ENCODE peak calls at places on chromosomes 2 and 18, in six cellular contexts. One of them, this sample, is unnamed.

GRCh38 chr2:238496756-238497609 is 70.3 kb downstream of the ASB1 start:
- DNase-seq in right lobe of liver: no peak
- DNase-seq in CD4-positive, alpha-beta T cell: no peak
- DNase-seq in A549: no peak
- DNase-seq in CD8-positive, alpha-beta T cell: no peak
- DNase-seq in heart left ventricle: peak
- DNase-seq in this sample: no peak

GRCh38 chr2:185417111-185417510 is 321.5 kb upstream of the FSIP2 start:
- DNase-seq in heart left ventricle: no peak
- DNase-seq in right lobe of liver: no peak
- DNase-seq in CD4-positive, alpha-beta T cell: no peak
- DNase-seq in A549: no peak
- DNase-seq in CD8-positive, alpha-beta T cell: no peak
- DNase-seq in this sample: no peak

GRCh38 chr2:28544405-28544914 is 48.6 kb downstream of the PLB1 start:
- DNase-seq in CD4-positive, alpha-beta T cell: no peak
- DNase-seq in A549: no peak
- DNase-seq in CD8-positive, alpha-beta T cell: no peak
- DNase-seq in heart left ventricle: no peak
- DNase-seq in right lobe of liver: no peak
- DNase-seq in this sample: peak

GRCh38 chr18:46475367-46475752 is 181.7 kb downstream of the LOXHD1 start:
- DNase-seq in A549: no peak
- DNase-seq in CD8-positive, alpha-beta T cell: no peak
- DNase-seq in heart left ventricle: no peak
- DNase-seq in CD4-positive, alpha-beta T cell: no peak
- DNase-seq in right lobe of liver: no peak
- DNase-seq in this sample: no peak

GRCh38 chr18:53458266-53458665 is 766.2 kb downstream of the MBD2 start:
- DNase-seq in CD4-positive, alpha-beta T cell: no peak
- DNase-seq in right lobe of liver: no peak
- DNase-seq in A549: no peak
- DNase-seq in CD8-positive, alpha-beta T cell: no peak
- DNase-seq in heart left ventricle: no peak
- DNase-seq in this sample: no peak

GRCh38 chr2:140624188-140624587 is 1506.6 kb downstream of the LRP1B start:
- DNase-seq in right lobe of liver: no peak
- DNase-seq in A549: no peak
- DNase-seq in heart left ventricle: no peak
- DNase-seq in CD4-positive, alpha-beta T cell: no peak
- DNase-seq in CD8-positive, alpha-beta T cell: no peak
- DNase-seq in this sample: no peak

GRCh38 chr2:233418761-233419625 is 64.7 kb downstream of the DGKD start:
- DNase-seq in CD8-positive, alpha-beta T cell: peak
- DNase-seq in CD4-positive, alpha-beta T cell: peak
- DNase-seq in A549: peak
- DNase-seq in heart left ventricle: peak
- DNase-seq in right lobe of liver: no peak
- DNase-seq in this sample: no peak

GRCh38 chr2:753123-753522 is 75.9 kb upstream of the TMEM18 start:
- DNase-seq in CD8-positive, alpha-beta T cell: no peak
- DNase-seq in CD4-positive, alpha-beta T cell: no peak
- DNase-seq in heart left ventricle: no peak
- DNase-seq in right lobe of liver: no peak
- DNase-seq in A549: no peak
- DNase-seq in this sample: no peak

GRCh38 chr2:43754180-43754579 is 19.7 kb upstream of the DYNC2LI1 start:
- DNase-seq in A549: no peak
- DNase-seq in CD4-positive, alpha-beta T cell: no peak
- DNase-seq in heart left ventricle: no peak
- DNase-seq in right lobe of liver: no peak
- DNase-seq in CD8-positive, alpha-beta T cell: no peak
- DNase-seq in this sample: no peak

GRCh38 chr2:20836521-20836920 is 13.6 kb upstream of the LDAH start:
- DNase-seq in A549: no peak
- DNase-seq in right lobe of liver: no peak
- DNase-seq in CD4-positive, alpha-beta T cell: no peak
- DNase-seq in heart left ventricle: no peak
- DNase-seq in CD8-positive, alpha-beta T cell: no peak
- DNase-seq in this sample: no peak

GRCh38 chr18:49812321-49813070 is 837 bp downstream of the ACAA2 start:
- DNase-seq in heart left ventricle: no peak
- DNase-seq in right lobe of liver: no peak
- DNase-seq in A549: no peak
- DNase-seq in CD8-positive, alpha-beta T cell: no peak
- DNase-seq in CD4-positive, alpha-beta T cell: no peak
- DNase-seq in this sample: no peak

GRCh38 chr2:197946562-197946961 is 142.2 kb downstream of the PLCL1 start:
- DNase-seq in right lobe of liver: no peak
- DNase-seq in A549: no peak
- DNase-seq in CD4-positive, alpha-beta T cell: no peak
- DNase-seq in heart left ventricle: no peak
- DNase-seq in CD8-positive, alpha-beta T cell: no peak
- DNase-seq in this sample: no peak

GRCh38 chr2:191635333-191636234 is 42.4 kb upstream of the NABP1 start:
- DNase-seq in heart left ventricle: no peak
- DNase-seq in A549: no peak
- DNase-seq in right lobe of liver: no peak
- DNase-seq in CD4-positive, alpha-beta T cell: no peak
- DNase-seq in CD8-positive, alpha-beta T cell: no peak
- DNase-seq in this sample: no peak

GRCh38 chr2:70078384-70078783 is 8.9 kb upstream of the PCBP1 start:
- DNase-seq in CD8-positive, alpha-beta T cell: no peak
- DNase-seq in heart left ventricle: no peak
- DNase-seq in CD4-positive, alpha-beta T cell: no peak
- DNase-seq in A549: no peak
- DNase-seq in right lobe of liver: no peak
- DNase-seq in this sample: no peak

GRCh38 chr2:37623971-37624897 is 47.2 kb downstream of the CDC42EP3 start:
- DNase-seq in CD4-positive, alpha-beta T cell: no peak
- DNase-seq in CD8-positive, alpha-beta T cell: no peak
- DNase-seq in A549: no peak
- DNase-seq in heart left ventricle: no peak
- DNase-seq in right lobe of liver: no peak
- DNase-seq in this sample: no peak

GRCh38 chr2:128520787-128521186 is 202.1 kb upstream of the HS6ST1 start:
- DNase-seq in A549: no peak
- DNase-seq in right lobe of liver: no peak
- DNase-seq in heart left ventricle: no peak
- DNase-seq in CD4-positive, alpha-beta T cell: no peak
- DNase-seq in CD8-positive, alpha-beta T cell: no peak
- DNase-seq in this sample: no peak

GRCh38 chr18:6917082-6917481 is 187.6 kb downstream of the ARHGAP28 start:
- DNase-seq in heart left ventricle: no peak
- DNase-seq in CD8-positive, alpha-beta T cell: no peak
- DNase-seq in CD4-positive, alpha-beta T cell: no peak
- DNase-seq in right lobe of liver: no peak
- DNase-seq in A549: no peak
- DNase-seq in this sample: no peak

GRCh38 chr18:28890796-28891195 is 713.9 kb upstream of the CDH2 start:
- DNase-seq in CD8-positive, alpha-beta T cell: no peak
- DNase-seq in right lobe of liver: no peak
- DNase-seq in A549: no peak
- DNase-seq in CD4-positive, alpha-beta T cell: no peak
- DNase-seq in heart left ventricle: no peak
- DNase-seq in this sample: no peak

GRCh38 chr2:151808258-151809072 is 19.8 kb downstream of the ARL5A start:
- DNase-seq in A549: peak
- DNase-seq in CD8-positive, alpha-beta T cell: no peak
- DNase-seq in right lobe of liver: no peak
- DNase-seq in heart left ventricle: no peak
- DNase-seq in CD4-positive, alpha-beta T cell: no peak
- DNase-seq in this sample: no peak

GRCh38 chr18:61724532-61724931 is 168.3 kb downstream of the RNF152 start:
- DNase-seq in heart left ventricle: no peak
- DNase-seq in CD8-positive, alpha-beta T cell: no peak
- DNase-seq in A549: no peak
- DNase-seq in CD4-positive, alpha-beta T cell: no peak
- DNase-seq in right lobe of liver: no peak
- DNase-seq in this sample: no peak

GRCh38 chr2:105239924-105240323 is 1.6 kb upstream of the GPR45 start:
- DNase-seq in CD4-positive, alpha-beta T cell: no peak
- DNase-seq in right lobe of liver: no peak
- DNase-seq in A549: no peak
- DNase-seq in CD8-positive, alpha-beta T cell: no peak
- DNase-seq in heart left ventricle: no peak
- DNase-seq in this sample: no peak

GRCh38 chr2:71554706-71555056 is 101.3 kb downstream of the DYSF start:
- DNase-seq in CD8-positive, alpha-beta T cell: no peak
- DNase-seq in heart left ventricle: no peak
- DNase-seq in A549: no peak
- DNase-seq in right lobe of liver: no peak
- DNase-seq in CD4-positive, alpha-beta T cell: no peak
- DNase-seq in this sample: no peak

GRCh38 chr18:75377975-75378673 is 49.4 kb downstream of the SMIM21 start:
- DNase-seq in CD4-positive, alpha-beta T cell: no peak
- DNase-seq in CD8-positive, alpha-beta T cell: no peak
- DNase-seq in right lobe of liver: no peak
- DNase-seq in A549: no peak
- DNase-seq in heart left ventricle: no peak
- DNase-seq in this sample: no peak

GRCh38 chr2:233823731-233824121 is 30.6 kb downstream of the HJURP start:
- DNase-seq in A549: no peak
- DNase-seq in heart left ventricle: no peak
- DNase-seq in CD4-positive, alpha-beta T cell: no peak
- DNase-seq in CD8-positive, alpha-beta T cell: no peak
- DNase-seq in right lobe of liver: no peak
- DNase-seq in this sample: peak

GRCh38 chr2:99789851-99790250 is 300.0 kb upstream of the REV1 start:
- DNase-seq in CD8-positive, alpha-beta T cell: no peak
- DNase-seq in heart left ventricle: no peak
- DNase-seq in CD4-positive, alpha-beta T cell: no peak
- DNase-seq in right lobe of liver: no peak
- DNase-seq in A549: no peak
- DNase-seq in this sample: no peak

GRCh38 chr2:273338-273737 is 8.6 kb downstream of the ACP1 start:
- DNase-seq in CD4-positive, alpha-beta T cell: no peak
- DNase-seq in A549: no peak
- DNase-seq in right lobe of liver: no peak
- DNase-seq in heart left ventricle: no peak
- DNase-seq in CD8-positive, alpha-beta T cell: no peak
- DNase-seq in this sample: no peak

GRCh38 chr18:32553640-32554039 is 83.0 kb upstream of the GAREM1 start:
- DNase-seq in CD8-positive, alpha-beta T cell: no peak
- DNase-seq in CD4-positive, alpha-beta T cell: no peak
- DNase-seq in right lobe of liver: no peak
- DNase-seq in heart left ventricle: no peak
- DNase-seq in A549: no peak
- DNase-seq in this sample: no peak

GRCh38 chr2:85988210-85988913 is 99.6 kb upstream of the ST3GAL5 start:
- DNase-seq in CD4-positive, alpha-beta T cell: no peak
- DNase-seq in heart left ventricle: no peak
- DNase-seq in right lobe of liver: no peak
- DNase-seq in A549: no peak
- DNase-seq in CD8-positive, alpha-beta T cell: peak
- DNase-seq in this sample: no peak

GRCh38 chr18:37322497-37323035 is 243.0 kb downstream of the CELF4 start:
- DNase-seq in heart left ventricle: no peak
- DNase-seq in A549: peak
- DNase-seq in right lobe of liver: no peak
- DNase-seq in CD4-positive, alpha-beta T cell: no peak
- DNase-seq in CD8-positive, alpha-beta T cell: no peak
- DNase-seq in this sample: peak

DNA sequence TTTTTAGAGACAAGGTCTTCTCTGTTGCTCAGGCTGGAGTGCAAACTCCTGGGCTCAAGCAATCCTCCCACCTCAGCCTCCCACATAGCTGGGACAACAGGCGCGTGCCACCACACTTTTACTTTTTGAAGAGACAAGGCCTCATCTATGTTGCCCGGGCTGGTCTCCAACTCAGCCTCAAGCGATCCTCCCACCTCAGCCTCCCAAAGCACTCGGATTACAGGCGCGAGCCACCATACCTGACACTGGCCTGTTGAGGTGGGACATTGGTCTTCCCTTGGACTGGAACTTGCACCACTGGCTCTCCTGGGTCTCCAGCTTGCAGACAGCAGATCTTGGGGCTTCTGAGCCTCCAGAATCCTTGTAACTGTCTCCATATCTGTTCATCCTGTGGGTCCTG is 75.6 kb downstream of the NDUFA10 start:
- DNase-seq in heart left ventricle: peak
- DNase-seq in CD8-positive, alpha-beta T cell: no peak
- DNase-seq in A549: no peak
- DNase-seq in right lobe of liver: no peak
- DNase-seq in CD4-positive, alpha-beta T cell: no peak
- DNase-seq in this sample: no peak
- H3K27ac ChIP-seq in heart left ventricle: no peak
- H3K27ac ChIP-seq in CD8-positive, alpha-beta T cell: no peak
- H3K27ac ChIP-seq in A549: no peak
- H3K27ac ChIP-seq in right lobe of liver: no peak
- H3K27ac ChIP-seq in CD4-positive, alpha-beta T cell: no peak
- H3K27ac ChIP-seq in this sample: no peak

GRCh38 chr2:224849264-224849663 is 133.1 kb upstream of the CCDC195 start:
- DNase-seq in CD8-positive, alpha-beta T cell: no peak
- DNase-seq in right lobe of liver: no peak
- DNase-seq in A549: no peak
- DNase-seq in CD4-positive, alpha-beta T cell: no peak
- DNase-seq in heart left ventricle: no peak
- DNase-seq in this sample: no peak
- TF ChIP-seq CTCF in CD8-positive, alpha-beta T cell: no peak
- TF ChIP-seq CTCF in right lobe of liver: no peak
- TF ChIP-seq CTCF in A549: no peak
- TF ChIP-seq CTCF in CD4-positive, alpha-beta T cell: no peak
- TF ChIP-seq CTCF in heart left ventricle: no peak
- TF ChIP-seq CTCF in this sample: no peak

GRCh38 chr2:196177124-196177523 is 5.7 kb upstream of the STK17B start:
- DNase-seq in CD8-positive, alpha-beta T cell: no peak
- DNase-seq in heart left ventricle: no peak
- DNase-seq in A549: no peak
- DNase-seq in right lobe of liver: no peak
- DNase-seq in CD4-positive, alpha-beta T cell: no peak
- DNase-seq in this sample: no peak
- H3K27ac ChIP-seq in CD8-positive, alpha-beta T cell: peak
- H3K27ac ChIP-seq in heart left ventricle: no peak
- H3K27ac ChIP-seq in A549: no peak
- H3K27ac ChIP-seq in right lobe of liver: no peak
- H3K27ac ChIP-seq in CD4-positive, alpha-beta T cell: peak
- H3K27ac ChIP-seq in this sample: peak

GRCh38 chr18:10416020-10416419 is 38.4 kb upstream of the APCDD1 start:
- DNase-seq in CD4-positive, alpha-beta T cell: no peak
- DNase-seq in CD8-positive, alpha-beta T cell: no peak
- DNase-seq in A549: no peak
- DNase-seq in right lobe of liver: no peak
- DNase-seq in heart left ventricle: no peak
- DNase-seq in this sample: no peak

GRCh38 chr18:10419420-10420103 is 34.9 kb upstream of the APCDD1 start:
- DNase-seq in CD4-positive, alpha-beta T cell: no peak
- DNase-seq in heart left ventricle: no peak
- DNase-seq in right lobe of liver: no peak
- DNase-seq in A549: no peak
- DNase-seq in CD8-positive, alpha-beta T cell: no peak
- DNase-seq in this sample: no peak

GRCh38 chr18:10417679-10418078 is 36.8 kb upstream of the APCDD1 start:
- DNase-seq in CD4-positive, alpha-beta T cell: no peak
- DNase-seq in heart left ventricle: no peak
- DNase-seq in right lobe of liver: no peak
- DNase-seq in A549: no peak
- DNase-seq in CD8-positive, alpha-beta T cell: no peak
- DNase-seq in this sample: no peak

GRCh38 chr18:10418836-10419235 is 35.6 kb upstream of the APCDD1 start:
- DNase-seq in A549: no peak
- DNase-seq in heart left ventricle: no peak
- DNase-seq in right lobe of liver: no peak
- DNase-seq in CD8-positive, alpha-beta T cell: no peak
- DNase-seq in CD4-positive, alpha-beta T cell: no peak
- DNase-seq in this sample: no peak

GRCh38 chr18:10417191-10417590 is 37.2 kb upstream of the APCDD1 start:
- DNase-seq in CD4-positive, alpha-beta T cell: no peak
- DNase-seq in A549: no peak
- DNase-seq in heart left ventricle: no peak
- DNase-seq in CD8-positive, alpha-beta T cell: no peak
- DNase-seq in right lobe of liver: no peak
- DNase-seq in this sample: no peak
- TF ChIP-seq CTCF in CD4-positive, alpha-beta T cell: no peak
- TF ChIP-seq CTCF in A549: no peak
- TF ChIP-seq CTCF in heart left ventricle: no peak
- TF ChIP-seq CTCF in CD8-positive, alpha-beta T cell: no peak
- TF ChIP-seq CTCF in right lobe of liver: no peak
- TF ChIP-seq CTCF in this sample: no peak